ENCODE peak calls at places on chromosomes 11 and 22, in four cellular contexts. C is body of pancreas, Q is GM13977, Z is NCI-H2107. F is an unnamed sample.

GRCh38 chr11:129077191-129077590 is 114.9 kb downstream of the ARHGAP32 start:
- DNase-seq in Q (no peak), Z (no peak), C (no peak), F (no peak)

GRCh38 chr11:98601181-98601773 is 419.5 kb upstream of the CNTN5 start:
- DNase-seq in C (no peak), Q (no peak), Z (no peak), F (no peak)

GRCh38 chr22:31291403-31291715 is 929 bp downstream of the PIK3IP1 start:
- DNase-seq in C (no peak), Z (no peak), Q (no peak), F (no peak)

GRCh38 chr11:3104961-3105790 is 48.0 kb upstream of the CARS1 start:
- DNase-seq in Q (no peak), Z (no peak), C (no peak), F (no peak)

GRCh38 chr22:27801616-27802388 is at the start of gene MN1:
- DNase-seq in Z (no peak), Q (peak; percentile 81), C (peak; percentile 37), F (no peak)

GRCh38 chr22:38180841-38181452 is 683 bp downstream of the PLA2G6 start:
- DNase-seq in Z (no peak), C (peak; percentile 52), Q (no peak), F (no peak)

GRCh38 chr11:114889464-114890065 is 211.2 kb downstream of the NXPE2 start:
- DNase-seq in C (no peak), Q (no peak), Z (no peak), F (no peak)

GRCh38 chr22:19896665-19897355 is 42.1 kb upstream of the GNB1L start:
- DNase-seq in Z (no peak), Q (no peak), C (no peak), F (no peak)

GRCh38 chr11:78256962-78257361 is 68.2 kb downstream of the USP35 start:
- DNase-seq in C (peak; percentile 69), Q (no peak), Z (no peak), F (no peak)

GRCh38 chr22:32378703-32379272 is 21.1 kb downstream of the RFPL3 start:
- DNase-seq in Q (no peak), C (no peak), Z (no peak), F (no peak)

GRCh38 chr22:47165338-47165931 is 403.0 kb downstream of the TBC1D22A start:
- DNase-seq in Q (no peak), Z (no peak), C (peak; percentile 10), F (no peak)

GRCh38 chr11:12066799-12067508 is 43.4 kb upstream of the MICAL2 start:
- DNase-seq in Z (peak; percentile 37), Q (no peak), C (peak; percentile 31), F (no peak)

GRCh38 chr22:22870577-22871398 is 16.8 kb upstream of the IGLL5 start:
- DNase-seq in C (no peak), Q (no peak), Z (no peak), F (no peak)

GRCh38 chr11:45806937-45807791 is 2.2 kb downstream of the SLC35C1 start:
- DNase-seq in Q (no peak), Z (no peak), C (no peak), F (no peak)

GRCh38 chr22:46196268-46196667 is 45.9 kb downstream of the PPARA start:
- DNase-seq in Q (no peak), Z (no peak), C (no peak), F (no peak)

GRCh38 chr22:28424427-28425080 is 255.1 kb downstream of the TTC28 start:
- DNase-seq in Q (no peak), Z (no peak), C (no peak), F (no peak)

GRCh38 chr11:17703951-17704350 is 15.4 kb upstream of the MYOD1 start:
- DNase-seq in Q (no peak), C (no peak), Z (no peak), F (no peak)

GRCh38 chr11:3231851-3232744 is at the start of gene MRGPRE:
- DNase-seq in Q (peak; percentile 16), C (peak; percentile 18), Z (peak; percentile 28), F (peak; percentile 19)

GRCh38 chr22:23767673-23768548 is at the start of gene CHCHD10:
- DNase-seq in Z (peak; percentile 45), Q (peak; percentile 93), C (peak; percentile 85), F (peak; percentile 86)

GRCh38 chr22:26097840-26098239 is 71.4 kb upstream of the SEZ6L start:
- DNase-seq in Z (no peak), Q (no peak), C (no peak), F (no peak)

GRCh38 chr11:11501546-11502274 is 120.1 kb downstream of the GALNT18 start:
- DNase-seq in C (no peak), Z (no peak), Q (no peak), F (no peak)

GRCh38 chr11:111793863-111794262 is 27.7 kb upstream of the PPP2R1B start:
- DNase-seq in C (no peak), Z (no peak), Q (no peak), F (no peak)

GRCh38 chr11:16382638-16383380 is 26.5 kb upstream of the SOX6 start:
- DNase-seq in C (no peak), Q (no peak), Z (no peak), F (no peak)

GRCh38 chr22:23670378-23671295 is 20.2 kb upstream of the RGL4 start:
- DNase-seq in C (no peak), Q (no peak), Z (no peak), F (no peak)

GRCh38 chr22:45895436-45896152 is 81.4 kb downstream of the WNT7B start:
- DNase-seq in Z (no peak), Q (no peak), C (no peak), F (no peak)

GRCh38 chr11:108117746-108118371 is 3.5 kb upstream of the ACAT1 start:
- DNase-seq in Z (no peak), Q (peak; percentile 52), C (no peak), F (peak; percentile 32)

GRCh38 chr11:13290221-13290980 is 12.8 kb downstream of the BMAL1 start:
- DNase-seq in Q (no peak), C (no peak), Z (no peak), F (no peak)

GRCh38 chr11:70757241-70757640 is 358.9 kb downstream of the CTTN start:
- DNase-seq in C (no peak), Q (no peak), Z (no peak), F (no peak)

GRCh38 chr11:59666969-59667368 is 1.9 kb downstream of the PATL1 start:
- DNase-seq in C (no peak), Z (no peak), Q (no peak), F (no peak)

GRCh38 chr11:110892741-110893285 is 180.6 kb upstream of the ARHGAP20 start:
- DNase-seq in C (no peak), Q (no peak), Z (no peak), F (no peak)

F was measured in GM10248.